ENCODE peak calls at places on chromosomes 5 and 9, in eight cellular contexts. Z, I, W, O, P, L, T and K are unnamed samples. For H3K27me3, the result is how much of the 10 kb centered on the place peaks cover.

GRCh38 chr9:456365-456764 is 241.7 kb downstream of the DOCK8 start:
- DNase-seq in Z (peak), I (no peak), W (no peak), O (no peak), P (no peak), L (no peak), T (peak), K (no peak)

GRCh38 chr9:91395553-91396470 is 27.8 kb downstream of the NFIL3 start:
- DNase-seq in Z (no peak), I (peak), W (no peak), O (no peak), P (no peak), L (no peak), T (no peak), K (no peak)

GRCh38 chr5:129857124-129857523 is 47.1 kb upstream of the CHSY3 start:
- DNase-seq in Z (no peak), I (no peak), W (no peak), O (no peak), P (no peak), L (no peak), T (no peak), K (no peak)

GRCh38 chr9:123562844-123563346 is 206.9 kb downstream of the CRB2 start:
- DNase-seq in Z (no peak), I (no peak), W (no peak), O (no peak), P (no peak), L (no peak), T (peak), K (no peak)

GRCh38 chr9:117777823-117778222 is 73.6 kb downstream of the TLR4 start:
- DNase-seq in Z (no peak), I (no peak), W (no peak), O (no peak), P (no peak), L (no peak), T (no peak), K (no peak)

GRCh38 chr9:80995759-80996158 is 693.6 kb downstream of the TLE1 start:
- DNase-seq in Z (no peak), I (no peak), W (no peak), O (no peak), P (no peak), L (no peak), T (no peak), K (no peak)

GRCh38 chr5:87141544-87141943 is 126.1 kb upstream of the RASA1 start:
- DNase-seq in Z (no peak), I (no peak), W (no peak), O (no peak), P (no peak), L (no peak), T (no peak), K (no peak)

GRCh38 chr5:72170101-72170500 is 62.8 kb downstream of the MAP1B start:
- DNase-seq in Z (no peak), I (no peak), W (no peak), O (no peak), P (no peak), L (no peak), T (no peak), K (no peak)

GRCh38 chr5:68033961-68034581 is 181.5 kb upstream of the PIK3R1 start:
- DNase-seq in Z (peak), I (peak), W (no peak), O (no peak), P (no peak), L (peak), T (peak), K (no peak)

GRCh38 chr5:156680845-156681244 is 169.2 kb upstream of the PPP1R2B start:
- DNase-seq in Z (no peak), I (no peak), W (no peak), O (no peak), P (no peak), L (no peak), T (no peak), K (no peak)

GRCh38 chr9:37753489-37754190 is at the start of gene TRMT10B:
- DNase-seq in Z (peak), I (peak), W (peak), O (peak), P (no peak), L (peak), T (peak), K (peak)

GRCh38 chr9:135222991-135223760 is 135.7 kb downstream of the OLFM1 start:
- DNase-seq in Z (no peak), I (peak), W (no peak), O (no peak), P (no peak), L (no peak), T (no peak), K (no peak)

GRCh38 chr5:163379298-163380155 is 57.9 kb upstream of the CCNG1 start:
- DNase-seq in Z (peak), I (peak), W (no peak), O (peak), P (no peak), L (no peak), T (no peak), K (no peak)

GRCh38 chr5:77628840-77629552 is 9.5 kb downstream of the OTP start:
- DNase-seq in Z (no peak), I (no peak), W (no peak), O (no peak), P (no peak), L (no peak), T (no peak), K (no peak)

GRCh38 chr9:128117613-128118471 is 9.7 kb downstream of the PTGES2 start:
- DNase-seq in Z (peak), I (peak), W (peak), O (peak), P (peak), L (peak), T (peak), K (peak)

GRCh38 chr5:149162401-149163084 is 21.2 kb downstream of the ABLIM3 start:
- DNase-seq in Z (no peak), I (no peak), W (no peak), O (peak), P (no peak), L (no peak), T (no peak), K (no peak)

GRCh38 chr9:129751841-129752801 is 721 bp downstream of the PTGES start:
- DNase-seq in Z (peak), I (no peak), W (no peak), O (no peak), P (no peak), L (no peak), T (no peak), K (no peak)

GRCh38 chr9:90943341-90943740 is 141.7 kb downstream of the SYK start:
- DNase-seq in Z (no peak), I (no peak), W (no peak), O (no peak), P (no peak), L (no peak), T (no peak), K (no peak)

GRCh38 chr9:116868212-116868611 is 181.1 kb downstream of the TRIM32 start:
- DNase-seq in Z (no peak), I (no peak), W (no peak), O (no peak), P (no peak), L (no peak), T (no peak), K (no peak)

GRCh38 chr5:78508231-78508765 is 140.3 kb downstream of the LHFPL2 start:
- DNase-seq in Z (no peak), I (no peak), W (no peak), O (no peak), P (no peak), L (peak), T (no peak), K (no peak)

GRCh38 chr5:178119915-178120660 is 6.8 kb downstream of the N4BP3 start:
- DNase-seq in Z (no peak), I (no peak), W (no peak), O (no peak), P (no peak), L (no peak), T (no peak), K (no peak)

GRCh38 chr5:151020304-151021031 is at the start of gene GPX3:
- DNase-seq in Z (peak), I (peak), W (no peak), O (no peak), P (peak), L (peak), T (peak), K (peak)

GRCh38 chr9:75108571-75108970 is 20.3 kb downstream of the OSTF1 start:
- DNase-seq in Z (no peak), I (no peak), W (no peak), O (no peak), P (no peak), L (no peak), T (peak), K (no peak)

GRCh38 chr9:115910899-115911298 is 242.7 kb upstream of the PAPPA start:
- DNase-seq in Z (no peak), I (no peak), W (no peak), O (no peak), P (no peak), L (no peak), T (no peak), K (no peak)

GRCh38 chr5:42059778-42060464 is 134.8 kb downstream of the FBXO4 start:
- DNase-seq in Z (no peak), I (no peak), W (no peak), O (no peak), P (no peak), L (no peak), T (no peak), K (no peak)

GRCh38 chr5:140243855-140244254 is 59.0 kb downstream of the PFDN1 start:
- DNase-seq in Z (peak), I (no peak), W (no peak), O (no peak), P (no peak), L (no peak), T (no peak), K (no peak)

GRCh38 chr5:72066658-72067057 is 40.6 kb upstream of the MAP1B start:
- DNase-seq in Z (no peak), I (no peak), W (no peak), O (peak), P (no peak), L (no peak), T (no peak), K (no peak)

GRCh38 chr9:115146581-115147021 is 28.6 kb upstream of the TNC start:
- DNase-seq in Z (no peak), I (no peak), W (no peak), O (no peak), P (no peak), L (no peak), T (peak), K (no peak)

GRCh38 chr9:94934816-94935328 is 208.4 kb downstream of the AOPEP start:
- DNase-seq in Z (no peak), I (no peak), W (no peak), O (no peak), P (no peak), L (no peak), T (no peak), K (no peak)

GRCh38 chr9:27818348-27818747 is 245.1 kb upstream of the C9orf72 start:
- DNase-seq in Z (no peak), I (no peak), W (no peak), O (no peak), P (no peak), L (no peak), T (no peak), K (no peak)

GRCh38 chr5:140488914-140489313 is 58.5 kb upstream of the EIF4EBP3 start:
- DNase-seq in Z (no peak), I (no peak), W (no peak), O (no peak), P (no peak), L (no peak), T (no peak), K (no peak)

GRCh38 chr5:42302186-42302585 is 121.1 kb upstream of the GHR start:
- DNase-seq in Z (no peak), I (no peak), W (no peak), O (no peak), P (no peak), L (no peak), T (no peak), K (no peak)

GRCh38 chr5:38670878-38671277 is 114.4 kb upstream of the LIFR start:
- DNase-seq in Z (no peak), I (no peak), W (no peak), O (no peak), P (no peak), L (no peak), T (no peak), K (no peak)

GRCh38 chr9:117091529-117091928 is 323.3 kb downstream of the ASTN2 start:
- DNase-seq in Z (no peak), I (no peak), W (no peak), O (no peak), P (no peak), L (no peak), T (no peak), K (no peak)

GRCh38 chr9:6215562-6215961 is at the start of gene IL33:
- DNase-seq in Z (no peak), I (peak), W (no peak), O (no peak), P (no peak), L (peak), T (peak), K (no peak)

GRCh38 chr9:127789179-127789578 is 3.3 kb downstream of the CDK9 start:
- DNase-seq in Z (no peak), I (no peak), W (no peak), O (no peak), P (no peak), L (no peak), T (no peak), K (no peak)

GRCh38 chr5:96282020-96282419 is 151.0 kb downstream of the PCSK1 start:
- DNase-seq in Z (no peak), I (no peak), W (no peak), O (no peak), P (no peak), L (peak), T (no peak), K (no peak)

DNA sequence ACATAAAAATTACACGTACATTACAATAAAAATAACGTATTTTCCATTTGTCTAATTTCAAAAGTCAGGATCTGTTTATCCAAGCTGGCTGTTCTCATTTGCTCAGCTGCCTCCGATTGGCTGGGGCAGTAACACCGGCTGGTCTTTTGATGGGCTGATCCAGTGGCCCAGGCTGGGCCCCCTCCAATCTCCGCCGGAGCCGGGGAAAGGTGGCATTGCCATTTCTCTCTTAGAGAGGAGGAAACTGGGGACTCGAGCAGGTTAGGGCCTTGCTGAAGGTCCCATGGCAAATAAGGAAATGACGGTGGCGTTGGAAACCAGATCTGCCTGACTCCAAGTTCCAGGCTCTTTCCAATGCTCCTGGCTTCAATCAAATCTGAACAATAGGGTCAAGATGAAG is 6.6 kb downstream of the CPLX2 start:
- DNase-seq in Z (no peak), I (no peak), W (no peak), O (no peak), P (no peak), L (no peak), T (no peak), K (no peak)
- H3K27me3 ChIP-seq in Z (under half), I (under half), W (under half), O (under half), P (under half), L (under half), T (under half), K (under half)

GRCh38 chr9:137308102-137308619 is 6.1 kb upstream of the NRARP start:
- DNase-seq in Z (peak), I (no peak), W (no peak), O (no peak), P (no peak), L (peak), T (no peak), K (no peak)
- H3K27me3 ChIP-seq in Z (under half), I (under half), W (under half), O (under half), P (under half), L (under half), T (under half), K (under half)

GRCh38 chr5:88692979-88693932 is 189.7 kb downstream of the MEF2C start:
- DNase-seq in Z (no peak), I (no peak), W (no peak), O (no peak), P (no peak), L (no peak), T (no peak), K (no peak)

GRCh38 chr5:88689662-88690351 is 193.2 kb downstream of the MEF2C start:
- DNase-seq in Z (no peak), I (no peak), W (no peak), O (no peak), P (no peak), L (no peak), T (no peak), K (no peak)

GRCh38 chr5:88694087-88694703 is 188.8 kb downstream of the MEF2C start:
- DNase-seq in Z (no peak), I (no peak), W (no peak), O (no peak), P (no peak), L (no peak), T (no peak), K (no peak)

GRCh38 chr5:88690619-88691560 is 192.1 kb downstream of the MEF2C start:
- DNase-seq in Z (peak), I (peak), W (peak), O (peak), P (no peak), L (peak), T (peak), K (peak)

DNA sequence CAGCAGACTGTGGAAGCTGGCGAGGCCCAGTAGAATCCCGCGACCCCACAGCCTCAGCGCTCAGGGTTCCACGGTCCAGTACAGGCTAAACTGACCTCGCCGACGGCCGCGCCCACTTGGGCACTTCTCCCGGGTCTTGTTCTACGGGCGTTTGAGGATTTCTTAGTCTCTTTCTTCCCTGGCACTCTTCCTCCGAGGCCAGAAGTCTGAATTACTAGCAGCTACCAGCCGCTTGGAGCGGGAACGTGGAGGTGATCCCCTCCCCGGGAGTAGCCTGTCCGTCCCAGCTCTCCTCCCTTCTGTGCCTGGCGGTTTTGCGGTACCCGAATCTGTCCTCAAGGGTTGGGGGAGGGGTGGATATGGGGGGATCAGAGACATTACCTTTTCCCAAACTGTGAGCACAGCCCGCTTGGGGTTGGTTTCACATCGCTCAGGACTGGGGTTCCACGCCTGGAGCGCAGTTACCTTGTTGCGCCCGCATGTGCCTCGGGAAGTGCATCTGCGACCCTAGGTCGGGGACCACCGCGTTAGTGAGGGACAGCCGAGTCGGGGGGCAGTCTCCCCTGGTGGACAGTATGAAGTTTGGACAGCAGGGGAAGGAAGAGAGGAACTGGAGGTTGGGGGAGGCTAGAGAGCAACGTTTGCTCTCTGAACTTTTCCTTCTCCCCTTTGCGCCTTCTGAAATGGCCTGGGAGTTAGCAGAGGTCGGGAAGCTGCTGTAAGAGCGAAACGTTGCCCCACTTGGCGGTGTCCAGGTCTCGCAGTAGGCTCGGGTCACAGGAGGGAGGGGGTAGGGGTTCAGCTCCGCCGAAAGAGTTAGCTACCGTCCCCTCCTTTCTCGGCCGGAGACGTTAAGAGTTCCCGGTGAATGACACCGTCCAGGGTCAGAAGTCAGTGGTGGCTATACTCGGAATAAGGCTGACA is 190.8 kb downstream of the MEF2C start:
- DNase-seq in Z (no peak), I (no peak), W (no peak), O (no peak), P (no peak), L (no peak), T (no peak), K (no peak)
- H3K27me3 ChIP-seq in Z (under half), I (half or more), W (half or more), O (under half), P (half or more), L (half or more), T (under half), K (under half)

GRCh38 chr9:136602193-136602885 is 56.5 kb upstream of the NOTCH1 start:
- DNase-seq in Z (no peak), I (no peak), W (no peak), O (no peak), P (no peak), L (no peak), T (no peak), K (no peak)
- H3K27me3 ChIP-seq in Z (under half), I (under half), W (under half), O (under half), P (under half), L (under half), T (under half), K (under half)

GRCh38 chr9:131027872-131028179 is 18.9 kb downstream of the LAMC3 start:
- DNase-seq in Z (no peak), I (no peak), W (no peak), O (no peak), P (no peak), L (no peak), T (no peak), K (no peak)
- H3K27me3 ChIP-seq in Z (under half), I (under half), W (under half), O (under half), P (under half), L (under half), T (under half), K (under half)